ENCODE peak calls at places on chromosomes 3 and 15, in five cellular contexts. E, B, G, P and T are unnamed samples.

GRCh38 chr3:38164966-38165721 is at the start of gene OXSR1:
- DNase-seq in G (peak; percentile 100), B (peak; percentile 100), E (peak; percentile 100), P (peak; percentile 99), T (peak; percentile 100)

GRCh38 chr15:72758195-72758594 is 25.4 kb downstream of the ADPGK start:
- DNase-seq in B (peak; percentile 19), P (no peak), E (no peak), G (peak; percentile 97), T (no peak)

GRCh38 chr15:72491768-72492167 is 17.6 kb downstream of the ARIH1 start:
- DNase-seq in E (no peak), G (peak; percentile 90), P (no peak), B (no peak), T (no peak)

GRCh38 chr3:14488286-14489036 is 51.7 kb downstream of the GRIP2 start:
- DNase-seq in G (no peak), P (no peak), E (no peak), B (no peak), T (no peak)

GRCh38 chr15:78155355-78155939 is 6.3 kb downstream of the IDH3A start:
- DNase-seq in B (no peak), P (no peak), G (no peak), E (no peak), T (no peak)

GRCh38 chr3:85681906-85682305 is 723.1 kb downstream of the CADM2 start:
- DNase-seq in E (no peak), P (no peak), G (no peak), B (no peak), T (no peak)

GRCh38 chr15:66735909-66736305 is 33.9 kb downstream of the SMAD6 start:
- DNase-seq in B (no peak), P (no peak), G (no peak), E (no peak), T (no peak)

GRCh38 chr15:59237119-59237853 is 30.6 kb downstream of the LDHAL6B start:
- DNase-seq in E (no peak), G (no peak), B (no peak), P (no peak), T (no peak)

GRCh38 chr3:126872701-126873100 is 110.2 kb upstream of the PLXNA1 start:
- DNase-seq in G (no peak), B (no peak), E (no peak), P (no peak), T (no peak)

GRCh38 chr15:69573815-69574472 is 121.3 kb downstream of the RPLP1 start:
- DNase-seq in B (no peak), P (no peak), G (peak; percentile 34), E (no peak), T (no peak)

GRCh38 chr15:70528270-70528706 is 235.1 kb downstream of the UACA start:
- DNase-seq in G (peak; percentile 54), B (peak; percentile 22), E (peak; percentile 57), P (no peak), T (no peak)

GRCh38 chr15:58212909-58213526 is 74.8 kb downstream of the AQP9 start:
- DNase-seq in E (no peak), B (peak; percentile 27), G (peak; percentile 55), P (no peak), T (no peak)

GRCh38 chr3:23590874-23591273 is 214.9 kb upstream of the UBE2E1 start:
- DNase-seq in B (no peak), E (no peak), G (no peak), P (no peak), T (no peak)

GRCh38 chr3:60217156-60217911 is 1033.9 kb downstream of the FHIT start:
- DNase-seq in B (no peak), G (peak; percentile 2), P (no peak), E (no peak), T (no peak)

GRCh38 chr3:46619845-46620778 is 7.8 kb downstream of the FAM240A start:
- DNase-seq in G (no peak), B (peak; percentile 38), P (no peak), E (no peak), T (no peak)

GRCh38 chr3:15337963-15338362 is 5.6 kb upstream of the SH3BP5 start:
- DNase-seq in E (no peak), P (no peak), B (no peak), G (no peak), T (no peak)

GRCh38 chr3:127044996-127045395 is 62.1 kb downstream of the PLXNA1 start:
- DNase-seq in G (peak; percentile 3), E (peak; percentile 82), P (no peak), B (no peak), T (no peak)

GRCh38 chr15:100602064-100602821 is at the start of the genes ASB7 and LINS1:
- DNase-seq in E (peak; percentile 100), P (peak; percentile 100), B (peak; percentile 100), G (peak; percentile 100), T (peak; percentile 100)
- TF ChIP-seq POLR2A in E (peak; percentile 28), P (no peak), B (peak; percentile 60), G (no peak), T (no peak)

DNA sequence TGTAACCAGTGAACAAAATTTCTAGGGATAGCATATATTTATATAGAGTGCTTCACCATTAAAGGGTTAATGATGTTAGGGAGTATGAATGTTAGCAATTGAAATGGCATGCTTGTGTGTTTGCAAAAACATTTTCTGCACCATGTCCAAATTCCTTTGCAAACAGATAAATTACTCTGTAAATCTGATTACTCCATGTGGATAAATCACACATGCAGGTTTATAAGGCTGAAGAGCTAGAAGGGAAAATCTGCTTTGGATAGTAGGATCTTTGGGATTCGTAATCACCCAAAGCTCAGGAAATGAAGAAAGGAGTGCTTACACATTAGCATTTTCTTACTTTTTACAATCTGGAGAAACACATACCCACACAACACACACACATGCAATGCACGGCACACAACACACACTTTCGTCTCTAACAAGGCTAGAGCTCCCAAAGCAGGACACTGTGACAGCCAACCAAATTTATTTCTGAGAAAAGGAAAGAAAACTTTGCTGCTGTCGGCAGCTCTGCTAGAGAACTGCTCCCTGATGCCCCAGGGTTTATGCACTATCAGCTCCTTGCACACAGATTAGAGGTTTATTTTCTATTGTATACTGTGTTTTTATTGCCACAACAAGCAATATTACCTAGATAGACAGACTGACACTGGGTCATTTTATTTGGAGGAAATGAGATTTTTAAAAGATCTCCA is 2.0 kb downstream of the LSAMP start:
- DNase-seq in P (no peak), B (no peak), E (no peak), G (peak; percentile 34), T (no peak)
- H3K4me3 ChIP-seq in P (no peak overlapping the region), B (no peak overlapping the region), E (no peak overlapping the region), G (peak overlapping the region; percentile 39), T (no peak overlapping the region)

GRCh38 chr3:4532535-4533112 is 39.5 kb downstream of the ITPR1 start:
- DNase-seq in B (no peak), P (no peak), E (no peak), G (no peak), T (no peak)

GRCh38 chr3:4528802-4529201 is 35.7 kb downstream of the ITPR1 start:
- DNase-seq in G (no peak), P (no peak), E (no peak), B (no peak), T (no peak)

GRCh38 chr3:4529901-4530588 is 36.9 kb downstream of the ITPR1 start:
- DNase-seq in E (no peak), P (no peak), B (no peak), G (no peak), T (no peak)

GRCh38 chr3:4531478-4532025 is 38.4 kb downstream of the ITPR1 start:
- DNase-seq in B (peak; percentile 11), E (peak; percentile 63), P (no peak), G (peak; percentile 1), T (no peak)

DNA sequence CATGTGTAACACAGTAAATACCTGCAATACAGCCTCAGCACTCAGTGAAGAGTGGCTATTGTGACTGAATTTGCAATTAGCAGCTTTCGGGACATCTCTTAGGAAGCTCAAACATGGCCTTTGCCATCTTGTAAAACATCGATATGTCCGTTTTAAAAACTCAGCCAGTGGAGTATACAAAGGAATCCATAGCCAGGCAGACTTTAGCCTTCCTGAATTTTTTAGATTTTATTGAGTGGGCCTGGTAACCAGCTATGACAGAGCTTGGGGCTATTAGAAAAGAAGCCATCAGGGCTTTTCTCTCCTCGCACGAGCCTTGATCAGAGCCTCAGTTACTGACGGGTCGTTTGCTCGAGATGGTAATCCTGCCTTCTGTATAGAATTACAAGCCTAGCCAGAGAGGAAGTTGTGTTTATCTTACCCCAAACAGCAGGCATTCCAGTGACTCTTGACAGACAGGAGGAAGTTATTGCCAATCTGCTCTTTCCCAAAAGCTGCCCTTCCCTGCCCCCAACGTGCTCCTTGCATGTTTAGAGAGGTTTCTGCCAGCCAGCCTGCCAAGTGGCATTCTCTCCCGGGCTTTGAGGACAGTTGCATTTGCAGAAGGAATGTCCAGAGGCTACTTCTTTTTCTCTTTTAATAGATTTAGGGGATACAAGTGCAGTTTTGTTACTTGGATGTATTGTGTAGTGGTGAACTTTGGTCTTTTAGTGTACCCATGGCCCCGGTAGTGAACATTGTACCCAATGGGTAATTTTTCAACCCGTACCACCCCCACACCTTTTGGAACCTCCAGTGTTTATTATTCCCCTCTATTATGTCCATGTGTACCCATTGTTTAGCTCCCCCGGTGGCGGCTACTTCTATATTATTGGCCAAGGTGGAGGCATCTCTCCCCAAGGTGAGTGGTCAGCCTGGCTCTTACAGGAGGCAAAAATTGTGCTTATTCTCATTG is 40.6 kb downstream of the ITPR1 start:
- DNase-seq in B (peak; percentile 49), G (no peak), E (peak; percentile 75), P (no peak), T (no peak)
- TF ChIP-seq CTCF in B (no peak), G (no peak), E (no peak), P (no peak), T (no peak)

DNA sequence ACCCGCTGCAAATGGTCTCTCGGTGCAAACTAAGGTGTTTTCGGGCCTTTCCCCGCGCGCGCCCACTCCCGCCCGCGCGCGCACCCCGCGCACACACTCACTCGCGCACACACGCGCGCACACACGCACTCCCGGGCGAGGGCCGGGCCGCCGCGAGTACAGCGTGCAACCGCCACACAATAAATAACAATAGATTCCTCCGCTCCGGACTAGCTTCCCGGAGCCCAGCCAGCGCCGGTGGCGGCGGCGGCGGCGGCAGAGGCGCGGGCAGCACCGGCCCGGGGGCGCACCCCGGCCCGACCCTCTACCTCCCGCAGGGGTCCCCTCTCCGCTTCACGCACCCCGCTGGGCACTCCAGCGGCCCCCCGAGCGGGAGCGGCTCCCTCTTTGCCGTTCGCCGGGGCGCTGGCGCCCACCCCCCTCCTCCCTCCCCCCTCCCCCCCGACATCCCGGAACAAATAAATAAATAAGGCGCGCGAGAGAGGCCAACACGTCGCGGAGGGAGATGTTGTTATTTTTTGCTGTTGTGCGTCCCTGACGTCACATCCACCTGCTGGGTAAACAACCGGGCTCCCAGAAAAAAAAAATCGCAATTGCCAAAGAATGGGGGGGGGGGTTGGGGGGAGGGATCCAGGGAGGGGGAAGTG is at the start of gene FOXP1:
- DNase-seq in B (peak; percentile 87), G (peak; percentile 64), E (peak; percentile 78), P (peak; percentile 79), T (peak; percentile 61)
- TF ChIP-seq POLR2A in B (peak; percentile 69), G (no peak), E (peak; percentile 48), P (no peak), T (no peak)

GRCh38 chr3:188607810-188608209 is 453.9 kb downstream of the LPP start:
- DNase-seq in P (no peak), G (no peak), B (no peak), E (no peak), T (no peak)
- H3K4me3 ChIP-seq in P (no peak overlapping the region), G (no peak overlapping the region), B (no peak overlapping the region), E (no peak overlapping the region), T (no peak overlapping the region)

GRCh38 chr15:60349589-60349988 is 48.2 kb downstream of the ANXA2 start:
- DNase-seq in B (no peak), P (no peak), G (no peak), E (no peak), T (no peak)
- TF ChIP-seq CTCF in B (no peak), P (no peak), G (no peak), E (no peak), T (no peak)